ENCODE peak calls at places on chromosomes 11 and 22, in six cellular contexts. One of them, this sample, is unnamed.

GRCh38 chr11:123158609-123159008 is 36.4 kb downstream of the CLMP start:
- DNase-seq in posterior cingulate gyrus: no peak
- DNase-seq in NCI-H774: no peak
- DNase-seq in left kidney: no peak
- DNase-seq in A172: no peak
- DNase-seq in NCI-H2171: no peak
- DNase-seq in this sample: no peak

GRCh38 chr11:77020751-77021150 is 13.4 kb upstream of the B3GNT6 start:
- DNase-seq in posterior cingulate gyrus: no peak
- DNase-seq in NCI-H774: no peak
- DNase-seq in left kidney: no peak
- DNase-seq in A172: peak; percentile 19
- DNase-seq in NCI-H2171: no peak
- DNase-seq in this sample: no peak

GRCh38 chr22:42662114-42663021 is 13.2 kb upstream of the CYB5R3 start:
- DNase-seq in posterior cingulate gyrus: peak; percentile 94
- DNase-seq in NCI-H774: no peak
- DNase-seq in left kidney: peak; percentile 91
- DNase-seq in A172: no peak
- DNase-seq in NCI-H2171: peak; percentile 51
- DNase-seq in this sample: peak; percentile 70

GRCh38 chr11:45184640-45185039 is 38.2 kb downstream of the PRDM11 start:
- DNase-seq in posterior cingulate gyrus: no peak
- DNase-seq in NCI-H774: no peak
- DNase-seq in left kidney: no peak
- DNase-seq in A172: no peak
- DNase-seq in NCI-H2171: no peak
- DNase-seq in this sample: no peak

GRCh38 chr22:27801197-27801615 is 350 bp downstream of the MN1 start:
- DNase-seq in posterior cingulate gyrus: no peak
- DNase-seq in NCI-H774: no peak
- DNase-seq in left kidney: peak; percentile 81
- DNase-seq in A172: no peak
- DNase-seq in NCI-H2171: peak; percentile 33
- DNase-seq in this sample: peak; percentile 48

GRCh38 chr11:123690490-123690889 is 36.1 kb upstream of the SCN3B start:
- DNase-seq in posterior cingulate gyrus: no peak
- DNase-seq in NCI-H774: no peak
- DNase-seq in left kidney: no peak
- DNase-seq in A172: peak; percentile 8
- DNase-seq in NCI-H2171: no peak
- DNase-seq in this sample: peak; percentile 45

GRCh38 chr11:129973068-129973467 is 29.6 kb downstream of the PRDM10 start:
- DNase-seq in posterior cingulate gyrus: no peak
- DNase-seq in NCI-H774: no peak
- DNase-seq in left kidney: peak; percentile 48
- DNase-seq in A172: no peak
- DNase-seq in NCI-H2171: no peak
- DNase-seq in this sample: no peak

GRCh38 chr11:94876222-94876621 is 97.1 kb downstream of the CWC15 start:
- DNase-seq in posterior cingulate gyrus: no peak
- DNase-seq in NCI-H774: no peak
- DNase-seq in left kidney: no peak
- DNase-seq in A172: no peak
- DNase-seq in NCI-H2171: no peak
- DNase-seq in this sample: no peak

GRCh38 chr11:61828629-61829407 is 718 bp downstream of the FADS2 start:
- DNase-seq in posterior cingulate gyrus: peak; percentile 88
- DNase-seq in NCI-H774: peak; percentile 18
- DNase-seq in left kidney: peak; percentile 85
- DNase-seq in A172: no peak
- DNase-seq in NCI-H2171: peak; percentile 71
- DNase-seq in this sample: peak; percentile 9

GRCh38 chr11:93537022-93537421 is 6.2 kb downstream of the SMCO4 start:
- DNase-seq in posterior cingulate gyrus: peak; percentile 95
- DNase-seq in NCI-H774: no peak
- DNase-seq in left kidney: no peak
- DNase-seq in A172: no peak
- DNase-seq in NCI-H2171: no peak
- DNase-seq in this sample: no peak

GRCh38 chr22:36258750-36259619 is 6.1 kb downstream of the APOL1 start:
- DNase-seq in posterior cingulate gyrus: no peak
- DNase-seq in NCI-H774: no peak
- DNase-seq in left kidney: peak; percentile 85
- DNase-seq in A172: no peak
- DNase-seq in NCI-H2171: no peak
- DNase-seq in this sample: no peak

GRCh38 chr11:15927196-15927865 is 429.0 kb downstream of the SOX6 start:
- DNase-seq in posterior cingulate gyrus: no peak
- DNase-seq in NCI-H774: no peak
- DNase-seq in left kidney: no peak
- DNase-seq in A172: no peak
- DNase-seq in NCI-H2171: no peak
- DNase-seq in this sample: no peak

GRCh38 chr11:27201454-27202302 is 161.1 kb downstream of the BBOX1 start:
- DNase-seq in posterior cingulate gyrus: no peak
- DNase-seq in NCI-H774: peak; percentile 77
- DNase-seq in left kidney: peak; percentile 97
- DNase-seq in A172: peak; percentile 96
- DNase-seq in NCI-H2171: peak; percentile 96
- DNase-seq in this sample: peak; percentile 10

GRCh38 chr11:86313793-86314192 is 11.8 kb downstream of the HIKESHI start:
- DNase-seq in posterior cingulate gyrus: no peak
- DNase-seq in NCI-H774: no peak
- DNase-seq in left kidney: no peak
- DNase-seq in A172: no peak
- DNase-seq in NCI-H2171: no peak
- DNase-seq in this sample: no peak

GRCh38 chr22:19955241-19956128 is 13.9 kb upstream of the TXNRD2 start:
- DNase-seq in posterior cingulate gyrus: peak; percentile 74
- DNase-seq in NCI-H774: no peak
- DNase-seq in left kidney: no peak
- DNase-seq in A172: no peak
- DNase-seq in NCI-H2171: no peak
- DNase-seq in this sample: no peak

GRCh38 chr11:114279778-114280532 is 16.2 kb upstream of the NNMT start:
- DNase-seq in posterior cingulate gyrus: no peak
- DNase-seq in NCI-H774: no peak
- DNase-seq in left kidney: no peak
- DNase-seq in A172: peak; percentile 42
- DNase-seq in NCI-H2171: no peak
- DNase-seq in this sample: peak; percentile 65

GRCh38 chr11:22633354-22633902 is 7.8 kb upstream of the FANCF start:
- DNase-seq in posterior cingulate gyrus: no peak
- DNase-seq in NCI-H774: no peak
- DNase-seq in left kidney: no peak
- DNase-seq in A172: no peak
- DNase-seq in NCI-H2171: no peak
- DNase-seq in this sample: no peak

GRCh38 chr11:8085006-8085645 is 4.1 kb downstream of the TUB start:
- DNase-seq in posterior cingulate gyrus: no peak
- DNase-seq in NCI-H774: no peak
- DNase-seq in left kidney: no peak
- DNase-seq in A172: no peak
- DNase-seq in NCI-H2171: no peak
- DNase-seq in this sample: no peak

GRCh38 chr11:72039108-72039850 is 40.6 kb downstream of the IL18BP start:
- DNase-seq in posterior cingulate gyrus: no peak
- DNase-seq in NCI-H774: no peak
- DNase-seq in left kidney: peak; percentile 83
- DNase-seq in A172: no peak
- DNase-seq in NCI-H2171: no peak
- DNase-seq in this sample: peak; percentile 10

GRCh38 chr11:46273511-46274205 is 3.8 kb upstream of the CREB3L1 start:
- DNase-seq in posterior cingulate gyrus: no peak
- DNase-seq in NCI-H774: peak; percentile 46
- DNase-seq in left kidney: no peak
- DNase-seq in A172: no peak
- DNase-seq in NCI-H2171: no peak
- DNase-seq in this sample: peak; percentile 67

GRCh38 chr22:27199354-27199753 is 542.0 kb downstream of the MIAT start:
- DNase-seq in posterior cingulate gyrus: no peak
- DNase-seq in NCI-H774: no peak
- DNase-seq in left kidney: no peak
- DNase-seq in A172: no peak
- DNase-seq in NCI-H2171: no peak
- DNase-seq in this sample: no peak

GRCh38 chr22:29073618-29074275 is 912 bp downstream of the KREMEN1 start:
- DNase-seq in posterior cingulate gyrus: peak; percentile 87
- DNase-seq in NCI-H774: no peak
- DNase-seq in left kidney: peak; percentile 93
- DNase-seq in A172: no peak
- DNase-seq in NCI-H2171: peak; percentile 39
- DNase-seq in this sample: no peak

GRCh38 chr11:1122356-1123002 is 35.3 kb upstream of the MUC5AC start:
- DNase-seq in posterior cingulate gyrus: peak; percentile 64
- DNase-seq in NCI-H774: no peak
- DNase-seq in left kidney: no peak
- DNase-seq in A172: peak; percentile 9
- DNase-seq in NCI-H2171: no peak
- DNase-seq in this sample: peak; percentile 57

GRCh38 chr22:27274770-27275449 is 526.6 kb downstream of the MN1 start:
- DNase-seq in posterior cingulate gyrus: no peak
- DNase-seq in NCI-H774: no peak
- DNase-seq in left kidney: no peak
- DNase-seq in A172: no peak
- DNase-seq in NCI-H2171: no peak
- DNase-seq in this sample: no peak

GRCh38 chr11:74980627-74981026 is 8.1 kb upstream of the NEU3 start:
- DNase-seq in posterior cingulate gyrus: no peak
- DNase-seq in NCI-H774: no peak
- DNase-seq in left kidney: no peak
- DNase-seq in A172: no peak
- DNase-seq in NCI-H2171: no peak
- DNase-seq in this sample: no peak

GRCh38 chr11:3947084-3947483 is 91.6 kb downstream of the STIM1 start:
- DNase-seq in posterior cingulate gyrus: no peak
- DNase-seq in NCI-H774: no peak
- DNase-seq in left kidney: peak; percentile 74
- DNase-seq in A172: peak; percentile 32
- DNase-seq in NCI-H2171: no peak
- DNase-seq in this sample: peak; percentile 8

This sample was measured in MG63.